ENCODE peak calls at places on chromosomes 11 and 22, in ten cellular contexts. V is RWPE1, A is neural progenitor cell, N is mesothelial cell of epicardium, R is AG10803, P is endodermal cell, J is lung, Z is fibroblast of mammary gland, Y is cardiac muscle cell, C is fibroblast of pulmonary artery. S is an unnamed sample.

GRCh38 chr22:29002603-29003002 is 59.0 kb downstream of the C22orf31 start:
- DNase-seq in V (no peak), A (no peak), N (no peak), R (no peak), P (no peak), J (no peak), Z (no peak), Y (no peak), C (no peak), S (no peak)

GRCh38 chr22:19936513-19936912 is 5.1 kb upstream of the COMT start:
- DNase-seq in V (no peak), A (no peak), N (no peak), R (no peak), P (no peak), J (no peak), Z (no peak), Y (no peak), C (no peak), S (no peak)

GRCh38 chr11:47438721-47439120 is 10.2 kb downstream of the RAPSN start:
- DNase-seq in V (no peak), A (no peak), N (no peak), R (no peak), P (no peak), J (no peak), Z (no peak), Y (no peak), C (no peak), S (no peak)

GRCh38 chr11:65424200-65425104 is 1.9 kb downstream of the NEAT1 start:
- DNase-seq in V (no peak), A (no peak), N (no peak), R (peak), P (peak), J (no peak), Z (peak), Y (no peak), C (peak), S (no peak)

GRCh38 chr11:121810291-121810690 is 305.7 kb downstream of the BLID start:
- DNase-seq in V (peak), A (no peak), N (no peak), R (peak), P (no peak), J (no peak), Z (peak), Y (no peak), C (peak), S (no peak)

GRCh38 chr22:22348127-22348814 is 103.7 kb downstream of the VPREB1 start:
- DNase-seq in V (no peak), A (peak), N (no peak), R (no peak), P (peak), J (no peak), Z (no peak), Y (no peak), C (no peak), S (no peak)

GRCh38 chr11:59144096-59144495 is 1.4 kb downstream of the FAM111A start:
- DNase-seq in V (no peak), A (no peak), N (no peak), R (no peak), P (no peak), J (no peak), Z (no peak), Y (no peak), C (no peak), S (no peak)

GRCh38 chr11:23112987-23113886 is 253.0 kb upstream of the CCDC179 start:
- DNase-seq in V (peak), A (peak), N (no peak), R (peak), P (peak), J (no peak), Z (peak), Y (peak), C (peak), S (no peak)

GRCh38 chr11:93020248-93021088 is 51.0 kb downstream of the MTNR1B start:
- DNase-seq in V (peak), A (no peak), N (no peak), R (peak), P (no peak), J (no peak), Z (peak), Y (no peak), C (peak), S (no peak)

GRCh38 chr11:58674609-58675008 is 52.1 kb downstream of the CNTF start:
- DNase-seq in V (no peak), A (no peak), N (no peak), R (no peak), P (no peak), J (no peak), Z (no peak), Y (no peak), C (no peak), S (no peak)

GRCh38 chr11:28448186-28448585 is 340.0 kb downstream of the METTL15 start:
- DNase-seq in V (no peak), A (no peak), N (no peak), R (peak), P (no peak), J (no peak), Z (no peak), Y (no peak), C (no peak), S (no peak)

GRCh38 chr11:73159297-73159696 is 17.2 kb upstream of the FCHSD2 start:
- DNase-seq in V (no peak), A (no peak), N (no peak), R (no peak), P (peak), J (no peak), Z (no peak), Y (no peak), C (no peak), S (no peak)

GRCh38 chr11:122791836-122792235 is 46.5 kb upstream of the CRTAM start:
- DNase-seq in V (no peak), A (no peak), N (no peak), R (peak), P (no peak), J (no peak), Z (peak), Y (no peak), C (peak), S (no peak)

GRCh38 chr11:11857769-11858168 is 16.0 kb downstream of the USP47 start:
- DNase-seq in V (no peak), A (no peak), N (no peak), R (no peak), P (no peak), J (no peak), Z (no peak), Y (no peak), C (no peak), S (no peak)

GRCh38 chr11:12201016-12201985 is 90.9 kb downstream of the MICAL2 start:
- DNase-seq in V (no peak), A (no peak), N (no peak), R (peak), P (no peak), J (no peak), Z (peak), Y (peak), C (peak), S (no peak)

GRCh38 chr11:77172666-77172982 is 44.6 kb downstream of the MYO7A start:
- DNase-seq in V (no peak), A (peak), N (no peak), R (no peak), P (no peak), J (no peak), Z (peak), Y (no peak), C (no peak), S (no peak)

GRCh38 chr11:92979176-92979575 is 9.7 kb downstream of the MTNR1B start:
- DNase-seq in V (no peak), A (no peak), N (no peak), R (peak), P (no peak), J (no peak), Z (peak), Y (no peak), C (peak), S (no peak)

GRCh38 chr22:43996170-43996980 is 27.7 kb upstream of the PARVB start:
- DNase-seq in V (no peak), A (no peak), N (no peak), R (no peak), P (no peak), J (peak), Z (no peak), Y (no peak), C (no peak), S (no peak)

GRCh38 chr11:114044042-114044871 is 15.3 kb upstream of the ZBTB16 start:
- DNase-seq in V (no peak), A (no peak), N (no peak), R (no peak), P (no peak), J (no peak), Z (no peak), Y (no peak), C (peak), S (no peak)

GRCh38 chr11:70301191-70301590 is 30.7 kb downstream of the PPFIA1 start:
- DNase-seq in V (no peak), A (no peak), N (no peak), R (no peak), P (no peak), J (no peak), Z (no peak), Y (no peak), C (no peak), S (no peak)

GRCh38 chr11:87141322-87141721 is 103.6 kb downstream of the TMEM135 start:
- DNase-seq in V (no peak), A (no peak), N (no peak), R (no peak), P (no peak), J (no peak), Z (no peak), Y (no peak), C (no peak), S (no peak)

GRCh38 chr11:43921561-43922294 is 20.7 kb upstream of the C11orf96 start:
- DNase-seq in V (no peak), A (no peak), N (no peak), R (no peak), P (no peak), J (no peak), Z (no peak), Y (no peak), C (no peak), S (no peak)

GRCh38 chr11:24348908-24349307 is 147.9 kb upstream of the LUZP2 start:
- DNase-seq in V (no peak), A (no peak), N (no peak), R (no peak), P (no peak), J (no peak), Z (no peak), Y (no peak), C (no peak), S (no peak)

GRCh38 chr22:17095538-17095937 is 10.7 kb downstream of the IL17RA start:
- DNase-seq in V (no peak), A (peak), N (no peak), R (peak), P (peak), J (no peak), Z (no peak), Y (peak), C (no peak), S (no peak)

GRCh38 chr11:77287615-77288273 is 13.7 kb downstream of the GDPD4 start:
- DNase-seq in V (peak), A (no peak), N (no peak), R (peak), P (no peak), J (no peak), Z (peak), Y (no peak), C (peak), S (no peak)

GRCh38 chr11:40037005-40037404 is 1422.4 kb downstream of the LRRC4C start:
- DNase-seq in V (no peak), A (no peak), N (no peak), R (no peak), P (no peak), J (no peak), Z (no peak), Y (peak), C (peak), S (no peak)

GRCh38 chr22:23804781-23805291 is 18.1 kb downstream of the SMARCB1 start:
- DNase-seq in V (no peak), A (no peak), N (no peak), R (no peak), P (peak), J (no peak), Z (no peak), Y (no peak), C (peak), S (no peak)

GRCh38 chr11:29334781-29335140 is 682.1 kb downstream of the KCNA4 start:
- DNase-seq in V (no peak), A (no peak), N (no peak), R (peak), P (no peak), J (no peak), Z (no peak), Y (no peak), C (no peak), S (no peak)

GRCh38 chr11:22875869-22876473 is 15.7 kb upstream of the CCDC179 start:
- DNase-seq in V (peak), A (peak), N (peak), R (peak), P (peak), J (peak), Z (peak), Y (peak), C (peak), S (peak)

GRCh38 chr11:70666336-70666735 is 268.0 kb downstream of the CTTN start:
- DNase-seq in V (no peak), A (no peak), N (no peak), R (no peak), P (no peak), J (no peak), Z (no peak), Y (no peak), C (no peak), S (no peak)

GRCh38 chr11:12086271-12087074 is 23.9 kb upstream of the MICAL2 start:
- DNase-seq in V (peak), A (no peak), N (no peak), R (peak), P (no peak), J (peak), Z (peak), Y (no peak), C (peak), S (no peak)

GRCh38 chr22:17706451-17706900 is 67.8 kb downstream of the BID start:
- DNase-seq in V (peak), A (no peak), N (no peak), R (peak), P (peak), J (peak), Z (peak), Y (no peak), C (peak), S (no peak)

GRCh38 chr22:39176067-39176621 is 23.7 kb upstream of the CBX7 start:
- DNase-seq in V (peak), A (peak), N (peak), R (peak), P (peak), J (no peak), Z (peak), Y (peak), C (peak), S (no peak)

GRCh38 chr22:39732625-39733024 is 160.9 kb downstream of the ENTHD1 start:
- DNase-seq in V (no peak), A (no peak), N (no peak), R (no peak), P (no peak), J (no peak), Z (no peak), Y (no peak), C (no peak), S (no peak)

GRCh38 chr11:76655466-76656086 is 15.0 kb downstream of the LRRC32 start:
- DNase-seq in V (no peak), A (no peak), N (no peak), R (no peak), P (peak), J (no peak), Z (no peak), Y (no peak), C (no peak), S (no peak)

GRCh38 chr22:27311666-27312566 is 489.6 kb downstream of the MN1 start:
- DNase-seq in V (no peak), A (peak), N (no peak), R (no peak), P (peak), J (no peak), Z (no peak), Y (no peak), C (no peak), S (no peak)

GRCh38 chr11:33721291-33721840 is 14.9 kb downstream of the CD59 start:
- DNase-seq in V (no peak), A (no peak), N (no peak), R (peak), P (no peak), J (no peak), Z (peak), Y (no peak), C (peak), S (no peak)

GRCh38 chr11:117095301-117096139 is 2.7 kb downstream of the SIK3 start:
- DNase-seq in V (no peak), A (no peak), N (no peak), R (peak), P (no peak), J (no peak), Z (peak), Y (no peak), C (peak), S (no peak)

GRCh38 chr11:117094776-117095175 is 3.5 kb downstream of the SIK3 start:
- DNase-seq in V (no peak), A (peak), N (no peak), R (peak), P (no peak), J (no peak), Z (peak), Y (no peak), C (peak), S (no peak)

GRCh38 chr11:117097567-117098268 is 510 bp downstream of the SIK3 start:
- DNase-seq in V (peak), A (peak), N (peak), R (peak), P (peak), J (peak), Z (no peak), Y (peak), C (no peak), S (peak)

GRCh38 chr11:117096973-117097566 is 1.2 kb downstream of the SIK3 start:
- DNase-seq in V (no peak), A (no peak), N (no peak), R (no peak), P (peak), J (no peak), Z (no peak), Y (no peak), C (no peak), S (no peak)

GRCh38 chr11:117096140-117096972 is 1.9 kb downstream of the SIK3 start:
- DNase-seq in V (no peak), A (peak), N (no peak), R (no peak), P (peak), J (no peak), Z (no peak), Y (peak), C (no peak), S (no peak)
- TF ChIP-seq CTCF in V (no peak), A (peak), N (no peak), R (peak), P (peak), J (no peak), Z (no peak), Y (no peak), C (no peak), S (no peak)

GRCh38 chr11:20066783-20067156 is 93.5 kb downstream of the DBX1 start:
- DNase-seq in V (no peak), A (no peak), N (no peak), R (no peak), P (peak), J (no peak), Z (no peak), Y (no peak), C (no peak), S (no peak)
- TF ChIP-seq CTCF in V (no peak), A (no peak), N (no peak), R (no peak), P (no peak), J (no peak), Z (no peak), Y (no peak), C (no peak), S (no peak)

GRCh38 chr11:16749666-16750065 is 11.2 kb downstream of the C11orf58 start:
- DNase-seq in V (no peak), A (no peak), N (no peak), R (no peak), P (no peak), J (no peak), Z (no peak), Y (no peak), C (no peak), S (no peak)
- TF ChIP-seq CTCF in V (no peak), A (no peak), N (no peak), R (no peak), P (no peak), J (no peak), Z (no peak), Y (no peak), C (no peak), S (no peak)

GRCh38 chr11:46296520-46297448 is 19.3 kb downstream of the CREB3L1 start:
- DNase-seq in V (no peak), A (peak), N (peak), R (peak), P (peak), J (no peak), Z (peak), Y (peak), C (peak), S (peak)
- TF ChIP-seq CTCF in V (no peak), A (peak), N (peak), R (peak), P (peak), J (no peak), Z (peak), Y (peak), C (peak), S (peak)

GRCh38 chr11:6736495-6737121 is 35.2 kb downstream of the OR2AG2 start:
- DNase-seq in V (no peak), A (no peak), N (no peak), R (peak), P (no peak), J (no peak), Z (peak), Y (no peak), C (no peak), S (no peak)
- TF ChIP-seq CTCF in V (no peak), A (no peak), N (no peak), R (no peak), P (no peak), J (no peak), Z (no peak), Y (no peak), C (no peak), S (no peak)

GRCh38 chr11:31139479-31139878 is 230.1 kb downstream of the DCDC1 start:
- DNase-seq in V (no peak), A (no peak), N (no peak), R (no peak), P (no peak), J (no peak), Z (no peak), Y (no peak), C (no peak), S (no peak)

DNA sequence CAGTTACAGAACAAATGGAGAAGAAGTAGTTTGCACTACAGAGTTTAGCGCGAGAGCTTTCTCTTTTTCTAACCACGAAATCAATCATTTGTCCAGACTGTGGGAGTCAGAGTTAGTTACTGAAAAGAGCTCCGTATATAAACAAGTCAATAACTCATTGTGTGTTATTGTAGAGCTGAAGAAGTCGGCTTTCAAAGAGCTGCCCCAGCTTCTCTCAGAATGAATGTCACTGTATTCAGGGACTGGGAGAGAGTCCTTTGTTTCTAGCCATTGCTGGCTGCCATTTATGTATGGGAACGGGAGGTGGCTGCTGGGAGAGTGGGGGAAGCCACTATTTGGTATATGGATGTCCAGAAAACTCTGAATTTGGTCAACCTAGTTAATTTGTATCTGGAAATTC is 227.7 kb downstream of the DCDC1 start:
- DNase-seq in V (no peak), A (peak), N (no peak), R (no peak), P (no peak), J (no peak), Z (no peak), Y (no peak), C (no peak), S (no peak)
- TF ChIP-seq CTCF in V (no peak), A (no peak), N (no peak), R (no peak), P (no peak), J (no peak), Z (no peak), Y (no peak), C (no peak), S (no peak)

DNA sequence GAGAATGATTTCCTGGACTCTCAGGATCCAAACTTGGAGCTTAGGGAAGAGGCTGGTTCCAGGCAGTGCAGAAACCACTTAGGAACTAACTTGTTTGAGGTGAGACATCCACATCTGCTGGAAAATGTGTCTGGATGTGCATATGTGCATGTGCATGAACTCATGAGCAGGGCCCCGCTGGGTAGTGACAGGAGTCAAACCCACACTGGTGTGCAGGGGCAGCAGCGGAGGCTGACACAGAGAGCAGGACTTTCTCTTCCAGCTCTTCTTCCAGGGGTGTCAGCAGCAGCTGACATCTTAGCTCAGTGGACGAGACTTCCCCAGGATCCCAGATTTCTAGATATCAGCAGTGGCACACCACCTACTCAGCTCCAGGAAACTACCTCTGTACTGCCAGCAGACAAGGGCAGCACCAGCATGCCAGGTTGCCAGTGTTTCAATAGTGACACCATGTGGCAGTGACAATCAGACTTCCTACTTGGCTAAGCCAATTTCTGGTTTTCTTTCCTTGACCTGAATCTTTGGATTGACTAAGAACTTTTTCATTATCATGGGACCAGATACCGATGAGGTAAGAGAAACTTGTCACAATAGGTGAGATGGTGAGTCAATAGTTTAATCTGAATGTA is 227.5 kb upstream of the ZC3H12C start:
- DNase-seq in V (no peak), A (no peak), N (no peak), R (no peak), P (peak), J (no peak), Z (no peak), Y (no peak), C (no peak), S (no peak)
- TF ChIP-seq CTCF in V (no peak), A (peak), N (no peak), R (peak), P (peak), J (no peak), Z (no peak), Y (no peak), C (no peak), S (peak)